ENCODE peak calls at places on chromosomes 13 and 19, in four cellular contexts. K is GM12878, C is IMR-90, F is K562. T is an unnamed sample.

GRCh38 chr19:1267441-1268391 is 1.4 kb upstream of the CIRBP start:
- DNase-seq in F (no peak), K (no peak), C (peak), T (no peak)

GRCh38 chr19:15790096-15790495 is 2.6 kb downstream of the OR10H5 start:
- DNase-seq in F (no peak), K (no peak), C (no peak), T (no peak)

GRCh38 chr19:17794731-17795494 is at the start of gene B3GNT3:
- DNase-seq in F (peak), K (no peak), C (no peak), T (peak)

GRCh38 chr19:475360-475759 is 14.5 kb upstream of the SHC2 start:
- DNase-seq in K (no peak), C (no peak), F (no peak), T (no peak)

GRCh38 chr13:21590231-21590630 is 13.7 kb downstream of the MICU2 start:
- DNase-seq in K (no peak), F (no peak), C (peak), T (no peak)

GRCh38 chr13:93227906-93228801 is 1.5 kb downstream of the GPC6 start:
- DNase-seq in K (no peak), F (peak), C (peak), T (peak)

GRCh38 chr19:15417699-15418098 is 1.1 kb downstream of the AKAP8L start:
- DNase-seq in C (no peak), F (no peak), K (no peak), T (no peak)

GRCh38 chr19:56664511-56664910 is 7.0 kb downstream of the ZNF835 start:
- DNase-seq in F (no peak), C (no peak), K (no peak), T (no peak)

GRCh38 chr13:25490236-25490635 is 118.5 kb downstream of the ATP8A2 start:
- DNase-seq in C (no peak), F (no peak), K (no peak), T (no peak)

GRCh38 chr19:1259873-1260748 is 9.0 kb upstream of the CIRBP start:
- DNase-seq in K (no peak), C (no peak), F (no peak), T (no peak)

GRCh38 chr19:46387713-46388130 is 25.6 kb downstream of the CCDC8 start:
- DNase-seq in C (no peak), K (no peak), F (no peak), T (no peak)

GRCh38 chr13:82259284-82259683 is 1623.0 kb downstream of the SLITRK1 start:
- DNase-seq in K (no peak), C (no peak), F (no peak), T (no peak)

GRCh38 chr19:29467824-29468401 is 57.9 kb upstream of the VSTM2B start:
- DNase-seq in C (peak), K (no peak), F (no peak), T (peak)

GRCh38 chr19:43941209-43941608 is 6.1 kb upstream of the ZNF45 start:
- DNase-seq in K (no peak), F (no peak), C (no peak), T (no peak)

GRCh38 chr19:34300380-34300779 is 46.0 kb downstream of the GARRE1 start:
- DNase-seq in C (no peak), K (no peak), F (no peak), T (no peak)

GRCh38 chr13:110912651-110913051 is 2.2 kb downstream of the ANKRD10 start:
- DNase-seq in F (no peak), K (no peak), C (peak), T (no peak)

GRCh38 chr19:13748169-13748884 is 16.0 kb upstream of the MRI1 start:
- DNase-seq in C (peak), F (peak), K (no peak), T (peak)

GRCh38 chr19:46860846-46861690 is at the start of gene ARHGAP35:
- DNase-seq in F (peak), K (no peak), C (no peak), T (peak)

GRCh38 chr19:33713194-33713593 is 83.5 kb upstream of the KCTD15 start:
- DNase-seq in C (no peak), K (no peak), F (no peak), T (no peak)

GRCh38 chr13:86476656-86477055 is 677.4 kb upstream of the SLITRK6 start:
- DNase-seq in F (no peak), K (no peak), C (no peak), T (no peak)

GRCh38 chr19:31054430-31054829 is 294.8 kb downstream of the TSHZ3 start:
- DNase-seq in F (no peak), C (peak), K (no peak), T (peak)

GRCh38 chr13:48653074-48654054 is at the start of gene CYSLTR2:
- DNase-seq in C (peak), F (no peak), K (peak), T (no peak)

GRCh38 chr13:20045946-20046548 is 87.5 kb downstream of the ZMYM2 start:
- DNase-seq in K (no peak), C (no peak), F (no peak), T (no peak)

GRCh38 chr13:97615266-97615665 is 181.3 kb downstream of the RAP2A start:
- DNase-seq in F (no peak), C (no peak), K (no peak), T (no peak)

GRCh38 chr13:97621631-97622030 is 187.7 kb downstream of the RAP2A start:
- DNase-seq in F (no peak), C (no peak), K (no peak), T (peak)

GRCh38 chr13:97621025-97621424 is 187.1 kb downstream of the RAP2A start:
- DNase-seq in F (no peak), K (no peak), C (no peak), T (no peak)

GRCh38 chr13:97616385-97616784 is 182.4 kb downstream of the RAP2A start:
- DNase-seq in K (no peak), F (no peak), C (no peak), T (no peak)
- TF ChIP-seq CHD1 in K (no peak), F (no peak), C (no peak), T (no peak)

DNA sequence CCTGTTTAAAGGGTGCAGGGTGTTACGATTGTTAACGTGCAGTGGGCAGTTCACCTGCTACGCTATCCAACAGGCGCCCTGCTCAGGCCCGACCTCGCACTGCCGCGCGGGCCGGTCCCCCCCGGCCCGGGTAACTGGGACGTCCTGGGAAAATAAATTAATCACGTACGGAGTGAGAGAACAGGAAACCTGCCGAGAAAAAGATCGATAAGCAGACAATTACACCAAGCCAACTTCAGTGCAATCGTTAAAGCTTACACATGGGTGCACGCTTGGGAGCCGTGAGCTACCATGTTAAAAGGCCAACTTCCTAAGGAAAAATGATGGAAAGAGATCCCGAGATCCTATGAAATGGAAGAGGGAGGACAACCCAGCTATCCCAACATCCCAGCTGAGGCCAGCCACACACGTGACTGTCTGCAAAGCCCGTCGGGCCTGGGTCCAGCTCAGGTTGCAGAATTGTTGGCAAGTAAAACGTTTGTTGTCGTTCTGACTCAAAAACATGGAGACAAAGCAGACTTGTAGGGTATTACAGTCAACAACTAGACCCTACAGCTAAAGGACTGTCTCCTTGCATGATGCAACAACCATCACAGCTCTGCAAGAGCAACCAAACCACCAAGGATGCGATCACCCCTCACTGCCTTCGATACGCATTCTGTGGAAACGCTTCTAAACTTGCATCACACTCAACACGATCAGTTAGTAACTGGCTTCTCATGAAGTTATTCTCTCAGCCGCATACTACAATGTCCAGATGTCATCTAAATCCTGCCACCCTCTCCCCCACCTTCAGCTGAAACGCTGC is 741 bp upstream of the TUBGCP3 start:
- DNase-seq in C (no peak), K (no peak), F (no peak), T (no peak)
- TF ChIP-seq CHD1 in C (no peak), K (no peak), F (no peak), T (no peak)

DNA sequence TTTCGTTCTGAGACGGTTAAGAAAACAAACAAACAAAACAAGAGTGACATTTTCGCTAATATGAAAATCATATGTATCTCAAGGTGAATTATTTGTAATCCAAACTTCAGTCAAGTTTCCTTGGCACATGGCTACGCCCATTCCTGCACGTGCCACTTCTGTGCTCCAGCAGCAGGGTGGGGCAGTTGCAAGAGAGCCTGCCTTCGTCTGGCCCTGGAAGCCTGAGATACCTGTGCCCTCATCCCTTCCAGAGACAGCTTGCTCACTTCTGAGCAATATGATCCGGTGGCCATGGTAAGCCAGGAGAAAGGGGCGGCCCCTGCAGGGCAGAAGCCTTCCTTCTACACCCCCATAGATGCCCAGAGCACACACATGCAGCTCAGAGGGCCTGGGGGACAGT is 22.1 kb downstream of the DPP9 start:
- DNase-seq in F (no peak), C (no peak), K (no peak), T (no peak)
- TF ChIP-seq CHD1 in F (no peak), C (no peak), K (no peak), T (no peak)

GRCh38 chr19:12230751-12231733 is 63.6 kb downstream of the ZNF44 start:
- DNase-seq in C (no peak), F (no peak), K (no peak), T (no peak)
- TF ChIP-seq CHD1 in C (no peak), F (no peak), K (no peak), T (no peak)

GRCh38 chr13:32731576-32731975 is 145.3 kb downstream of the PDS5B start:
- DNase-seq in C (peak), K (no peak), F (no peak), T (no peak)
- TF ChIP-seq CHD1 in C (no peak), K (no peak), F (no peak), T (no peak)

GRCh38 chr13:99496322-99497142 is 4.7 kb upstream of the TM9SF2 start:
- DNase-seq in C (peak), F (no peak), K (peak), T (no peak)
- TF ChIP-seq CHD1 in C (no peak), F (no peak), K (no peak), T (no peak)

DNA sequence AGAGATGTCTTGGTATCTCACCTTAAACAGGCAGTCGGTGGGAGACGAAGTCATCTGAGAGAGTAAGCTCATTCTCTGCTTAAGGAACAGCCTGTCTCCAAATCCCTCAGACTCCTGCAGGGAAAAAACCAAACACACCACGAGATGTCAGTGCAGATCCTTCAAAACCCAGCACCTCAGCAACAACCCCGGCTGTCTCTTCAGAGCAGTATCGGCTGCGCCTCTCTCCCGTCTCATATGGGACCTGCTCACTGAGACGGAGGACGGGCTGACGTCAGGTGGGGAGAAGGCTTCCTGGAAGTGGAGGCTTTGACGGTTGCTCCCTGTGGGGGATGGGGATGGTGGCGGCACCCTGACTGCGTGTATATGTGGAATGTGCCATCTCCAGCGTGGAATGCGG is 43.6 kb downstream of the ANKRD27 start:
- DNase-seq in K (no peak), C (no peak), F (no peak), T (no peak)
- TF ChIP-seq CHD1 in K (no peak), C (no peak), F (no peak), T (no peak)